ENCODE peak calls at places on chromosomes 2 and 18, in six cellular contexts. H is HCT116, N is lower leg skin, J is tibial nerve, Y is GM12891, V is GM12892. B is an unnamed sample.

GRCh38 chr2:96093528-96093927 is 22.8 kb downstream of the ADRA2B start:
- DNase-seq in H (no peak), V (no peak), J (no peak), N (peak), Y (no peak), B (no peak)

GRCh38 chr2:102439065-102439695 is 16.2 kb downstream of the IL18RAP start:
- DNase-seq in H (no peak), V (no peak), Y (no peak), J (no peak), N (no peak), B (no peak)

GRCh38 chr2:76008001-76008702 is 297.4 kb upstream of the GCFC2 start:
- DNase-seq in Y (no peak), V (no peak), H (no peak), J (no peak), N (peak), B (no peak)

GRCh38 chr18:12333650-12334279 is 25.7 kb downstream of the TUBB6 start:
- DNase-seq in N (no peak), H (no peak), Y (no peak), V (no peak), J (no peak), B (no peak)

GRCh38 chr2:202104286-202104870 is 31.3 kb downstream of the KIAA2012 start:
- DNase-seq in Y (peak), J (no peak), V (peak), N (no peak), H (peak), B (peak)

GRCh38 chr18:36942264-36942663 is 113.3 kb downstream of the KIAA1328 start:
- DNase-seq in J (no peak), N (no peak), V (peak), Y (peak), H (peak), B (no peak)

GRCh38 chr2:38039111-38039510 is 36.8 kb downstream of the CYP1B1 start:
- DNase-seq in H (no peak), Y (no peak), N (no peak), V (no peak), J (no peak), B (no peak)

GRCh38 chr18:5073026-5073944 is 123.8 kb downstream of the AKAIN1 start:
- DNase-seq in N (no peak), Y (no peak), J (no peak), H (peak), V (no peak), B (no peak)

GRCh38 chr18:40016405-40016804 is 1938.6 kb upstream of the PIK3C3 start:
- DNase-seq in H (no peak), V (no peak), J (no peak), N (no peak), Y (no peak), B (no peak)

GRCh38 chr2:168545439-168546082 is 89.5 kb downstream of the CERS6 start:
- DNase-seq in J (no peak), H (peak), Y (no peak), N (no peak), V (no peak), B (no peak)

GRCh38 chr2:150491943-150492342 is 4.5 kb upstream of the RND3 start:
- DNase-seq in J (no peak), Y (no peak), H (no peak), V (no peak), N (no peak), B (no peak)

GRCh38 chr2:149448315-149448714 is 117.9 kb downstream of the LYPD6 start:
- DNase-seq in Y (no peak), H (no peak), N (no peak), J (no peak), V (no peak), B (no peak)

GRCh38 chr2:36352024-36352398 is 3.6 kb upstream of the CRIM1 start:
- DNase-seq in V (no peak), H (peak), N (no peak), Y (no peak), J (no peak), B (no peak)

GRCh38 chr2:11203480-11203879 is 48.2 kb downstream of the SLC66A3 start:
- DNase-seq in V (no peak), H (peak), J (no peak), N (no peak), Y (no peak), B (no peak)

GRCh38 chr2:213306320-213306942 is 22.2 kb downstream of the SPAG16 start:
- DNase-seq in Y (no peak), J (no peak), H (no peak), N (peak), V (no peak), B (no peak)

GRCh38 chr2:165893556-165893955 is 60.0 kb downstream of the TTC21B start:
- DNase-seq in V (no peak), N (no peak), J (no peak), H (no peak), Y (no peak), B (no peak)

GRCh38 chr2:43348904-43349725 is 122.7 kb upstream of the ZFP36L2 start:
- DNase-seq in H (no peak), Y (no peak), N (no peak), J (no peak), V (no peak), B (no peak)

GRCh38 chr2:172308253-172308935 is 119.0 kb upstream of the ITGA6 start:
- DNase-seq in Y (no peak), H (no peak), N (no peak), J (no peak), V (no peak), B (no peak)

GRCh38 chr18:29749699-29750098 is 1292.8 kb downstream of the DSC3 start:
- DNase-seq in J (no peak), N (no peak), H (no peak), V (no peak), Y (no peak), B (no peak)

GRCh38 chr18:62898359-62898758 is 183.0 kb downstream of the PHLPP1 start:
- DNase-seq in J (no peak), Y (peak), H (no peak), N (no peak), V (no peak), B (no peak)

GRCh38 chr2:144937899-144938298 is 418.0 kb upstream of the ZEB2 start:
- DNase-seq in H (no peak), V (no peak), N (no peak), J (no peak), Y (no peak), B (no peak)

GRCh38 chr2:226483745-226484619 is 315.6 kb downstream of the IRS1 start:
- DNase-seq in N (no peak), V (no peak), Y (no peak), H (no peak), J (no peak), B (no peak)

GRCh38 chr2:64410673-64411072 is 43.3 kb upstream of the LGALSL start:
- DNase-seq in N (no peak), H (no peak), V (no peak), J (no peak), Y (no peak), B (no peak)

GRCh38 chr2:50613161-50613560 is 418.8 kb downstream of the NRXN1 start:
- DNase-seq in J (no peak), N (no peak), Y (no peak), H (no peak), V (no peak), B (no peak)

GRCh38 chr2:141767051-141767450 is 363.8 kb downstream of the LRP1B start:
- DNase-seq in V (no peak), N (no peak), J (no peak), H (no peak), Y (no peak), B (no peak)

GRCh38 chr18:78818495-78818894 is 161.1 kb upstream of the SALL3 start:
- DNase-seq in Y (no peak), J (no peak), N (no peak), H (no peak), V (no peak), B (no peak)

GRCh38 chr2:65430515-65431416 is 1.6 kb downstream of the SPRED2 start:
- DNase-seq in N (peak), H (peak), J (peak), V (no peak), Y (no peak), B (peak)

GRCh38 chr2:176648691-176649297 is 379.6 kb downstream of the MTX2 start:
- DNase-seq in J (no peak), V (no peak), H (no peak), N (no peak), Y (no peak), B (no peak)

GRCh38 chr2:5697554-5697953 is 5.4 kb downstream of the SOX11 start:
- DNase-seq in J (no peak), V (no peak), Y (no peak), H (no peak), N (no peak), B (no peak)

GRCh38 chr2:110747522-110748488 is 15.4 kb downstream of the ACOXL start:
- DNase-seq in J (no peak), V (no peak), N (no peak), Y (no peak), H (no peak), B (no peak)

GRCh38 chr18:73684651-73685050 is 463.0 kb downstream of the FBXO15 start:
- DNase-seq in V (no peak), J (no peak), N (no peak), Y (no peak), H (no peak), B (no peak)

GRCh38 chr2:216371756-216372702 is at the start of gene MARCHF4:
- DNase-seq in H (no peak), J (no peak), V (peak), Y (peak), N (peak), B (peak)

GRCh38 chr18:33556846-33557245 is 21.2 kb upstream of the ASXL3 start:
- DNase-seq in Y (no peak), J (no peak), H (no peak), N (no peak), V (no peak), B (no peak)

GRCh38 chr2:98233941-98234340 is 112.3 kb upstream of the CNGA3 start:
- DNase-seq in V (no peak), H (no peak), Y (no peak), J (no peak), N (no peak), B (no peak)

GRCh38 chr2:165277295-165277694 is 38.1 kb downstream of the SCN2A start:
- DNase-seq in V (no peak), N (no peak), H (no peak), Y (no peak), J (no peak), B (no peak)

GRCh38 chr2:40803900-40804299 is 352.0 kb upstream of the SLC8A1 start:
- DNase-seq in V (no peak), H (no peak), N (no peak), Y (no peak), J (no peak), B (no peak)

GRCh38 chr18:51028201-51028805 is 1.7 kb upstream of the SMAD4 start:
- DNase-seq in Y (no peak), H (peak), V (no peak), N (no peak), J (no peak), B (no peak)

GRCh38 chr2:98915751-98916358 is 20.2 kb downstream of the CRACDL start:
- DNase-seq in V (no peak), N (no peak), Y (no peak), H (no peak), J (no peak), B (no peak)

GRCh38 chr2:109171444-109172334 is 42.7 kb downstream of the SH3RF3 start:
- DNase-seq in J (peak), Y (no peak), V (no peak), N (peak), H (no peak), B (no peak)

GRCh38 chr2:109170645-109171044 is 41.6 kb downstream of the SH3RF3 start:
- DNase-seq in V (no peak), H (no peak), J (no peak), N (no peak), Y (no peak), B (no peak)

GRCh38 chr2:109168080-109168479 is 39.1 kb downstream of the SH3RF3 start:
- DNase-seq in N (no peak), J (no peak), V (no peak), Y (no peak), H (no peak), B (no peak)

GRCh38 chr2:109166811-109167210 is 37.8 kb downstream of the SH3RF3 start:
- DNase-seq in H (no peak), V (no peak), J (no peak), Y (no peak), N (no peak), B (no peak)

GRCh38 chr2:109168716-109169115 is 39.7 kb downstream of the SH3RF3 start:
- DNase-seq in H (no peak), Y (no peak), N (no peak), J (no peak), V (no peak), B (no peak)
- TF ChIP-seq POLR2A in H (no peak), Y (no peak), N (no peak), J (no peak), V (no peak), B (no peak)

DNA sequence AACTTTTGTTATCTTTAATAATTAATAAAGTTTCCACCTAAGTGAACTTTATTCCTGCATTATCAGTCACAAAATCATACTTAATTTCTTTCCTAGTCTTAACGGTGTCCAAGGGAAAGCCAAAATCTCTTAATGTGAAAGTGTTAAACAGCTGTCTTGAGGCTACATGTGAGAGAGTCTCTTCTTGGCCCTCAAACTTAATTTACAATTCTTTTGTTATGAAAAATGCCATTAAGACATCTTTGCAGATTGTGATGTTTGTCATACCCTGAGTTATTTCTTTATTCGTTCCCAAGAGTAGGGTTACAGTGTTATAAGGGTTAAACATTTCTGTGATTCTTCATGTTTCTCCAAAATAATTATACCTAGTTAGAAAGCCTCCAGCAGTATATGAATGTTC is 64.6 kb downstream of the ANKRD12 start:
- DNase-seq in V (no peak), N (no peak), J (no peak), Y (no peak), H (no peak), B (no peak)
- TF ChIP-seq POLR2A in V (no peak), N (no peak), J (no peak), Y (no peak), H (no peak), B (no peak)

DNA sequence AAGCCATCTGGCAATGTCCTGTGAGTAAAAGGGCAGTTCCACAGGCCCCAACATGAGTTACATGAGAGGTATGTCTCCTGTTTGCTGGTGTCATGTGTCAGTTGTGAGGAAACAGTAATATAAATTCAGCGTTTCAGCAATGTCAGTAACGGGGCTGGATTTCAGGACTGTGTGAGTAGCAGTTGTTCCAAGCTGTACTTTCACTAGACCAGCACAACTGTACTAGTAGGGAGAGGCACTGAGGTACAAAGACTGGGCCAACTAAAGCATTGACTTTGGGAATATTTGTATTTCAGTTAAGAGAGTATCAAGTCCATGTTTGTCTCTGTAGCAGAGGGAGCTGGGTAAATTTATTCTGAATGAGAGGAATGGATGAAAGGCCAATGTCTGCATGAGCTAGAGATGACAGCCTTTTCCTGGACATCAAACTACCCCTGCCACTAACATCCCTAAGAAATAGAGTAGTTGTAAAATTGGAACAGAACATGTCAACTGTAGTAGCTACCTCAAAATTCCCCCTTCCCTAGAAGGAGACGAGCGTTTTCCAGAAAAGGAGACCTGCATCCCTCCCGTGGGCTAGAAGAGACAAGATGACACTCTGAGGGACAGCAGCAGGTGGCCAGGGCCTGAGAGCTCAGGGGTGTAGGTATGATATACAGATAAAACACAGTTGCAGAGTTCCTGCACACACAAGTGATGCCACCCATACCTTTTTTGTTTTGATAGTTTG is 24.4 kb downstream of the EIF4E2 start:
- DNase-seq in H (no peak), N (no peak), Y (no peak), J (no peak), V (no peak), B (no peak)
- TF ChIP-seq POLR2A in H (no peak), N (no peak), Y (no peak), J (no peak), V (no peak), B (no peak)

GRCh38 chr2:61017556-61018318 is at the start of the genes PEX13 and PUS10:
- DNase-seq in V (peak), J (peak), H (peak), Y (peak), N (peak), B (peak)
- TF ChIP-seq POLR2A in V (no peak), J (no peak), H (no peak), Y (no peak), N (no peak), B (peak)